ENCODE peak calls at places on chromosome 18, in six cellular contexts. L is neuronal stem cell, K is IMR-90, J is mesendoderm, W is H1, O is mesenchymal stem cell. H is an unnamed sample.

GRCh38 chr18:3333721-3334386 is 71.9 kb downstream of the MYL12B start:
- DNase-seq in L (no peak), K (no peak), J (no peak), W (no peak), O (no peak), H (no peak)

GRCh38 chr18:51355841-51356240 is 158.4 kb upstream of the MEX3C start:
- DNase-seq in L (no peak), K (no peak), J (peak), W (no peak), O (no peak), H (no peak)

GRCh38 chr18:27966872-27967271 is 210.1 kb downstream of the CDH2 start:
- DNase-seq in L (no peak), K (peak), J (no peak), W (no peak), O (no peak), H (no peak)

GRCh38 chr18:71040161-71040560 is 751.3 kb downstream of the SOCS6 start:
- DNase-seq in L (no peak), K (peak), J (no peak), W (no peak), O (no peak), H (no peak)

GRCh38 chr18:59200787-59201186 is 19.2 kb upstream of the GRP start:
- DNase-seq in L (no peak), K (no peak), J (peak), W (no peak), O (no peak), H (no peak)

GRCh38 chr18:55489742-55490055 is 98.3 kb downstream of the TCF4 start:
- DNase-seq in L (no peak), K (peak), J (no peak), W (no peak), O (no peak), H (no peak)

GRCh38 chr18:68519341-68519740 is 195.6 kb downstream of the TMX3 start:
- DNase-seq in L (no peak), K (peak), J (no peak), W (no peak), O (no peak), H (no peak)

GRCh38 chr18:52670903-52671302 is 330.9 kb downstream of the DCC start:
- DNase-seq in L (no peak), K (peak), J (peak), W (no peak), O (no peak), H (no peak)

GRCh38 chr18:35283923-35284794 is 5.9 kb downstream of the ZSCAN30 start:
- DNase-seq in L (no peak), K (no peak), J (peak), W (no peak), O (no peak), H (no peak)

GRCh38 chr18:3138274-3138975 is 81.3 kb downstream of the MYOM1 start:
- DNase-seq in L (no peak), K (no peak), J (no peak), W (no peak), O (no peak), H (no peak)

GRCh38 chr18:50507120-50507590 is 52.7 kb upstream of the MAPK4 start:
- DNase-seq in L (peak), K (no peak), J (peak), W (peak), O (no peak), H (peak)

GRCh38 chr18:62282188-62282629 is 42.9 kb upstream of the TNFRSF11A start:
- DNase-seq in L (no peak), K (peak), J (no peak), W (no peak), O (no peak), H (no peak)

GRCh38 chr18:9130806-9131205 is 5.8 kb upstream of the ANKRD12 start:
- DNase-seq in L (no peak), K (peak), J (no peak), W (no peak), O (no peak), H (no peak)

GRCh38 chr18:36009214-36009613 is 36.7 kb downstream of the RMP24 start:
- DNase-seq in L (no peak), K (no peak), J (peak), W (no peak), O (no peak), H (no peak)

GRCh38 chr18:72867721-72868665 is at the start of gene NETO1:
- DNase-seq in L (peak), K (no peak), J (peak), W (peak), O (peak), H (peak)

GRCh38 chr18:70634576-70635147 is 345.8 kb downstream of the SOCS6 start:
- DNase-seq in L (no peak), K (no peak), J (no peak), W (no peak), O (no peak), H (no peak)

GRCh38 chr18:79380816-79381806 is 14.6 kb upstream of the NFATC1 start:
- DNase-seq in L (no peak), K (peak), J (peak), W (peak), O (peak), H (peak)

GRCh38 chr18:79379251-79379905 is 16.4 kb upstream of the NFATC1 start:
- DNase-seq in L (no peak), K (no peak), J (no peak), W (no peak), O (no peak), H (no peak)

GRCh38 chr18:79378416-79379250 is 17.1 kb upstream of the NFATC1 start:
- DNase-seq in L (peak), K (peak), J (peak), W (peak), O (peak), H (peak)

GRCh38 chr18:79381811-79382311 is 13.9 kb upstream of the NFATC1 start:
- DNase-seq in L (no peak), K (no peak), J (no peak), W (no peak), O (no peak), H (peak)

GRCh38 chr18:79379931-79380815 is 15.6 kb upstream of the NFATC1 start:
- DNase-seq in L (no peak), K (no peak), J (no peak), W (no peak), O (no peak), H (no peak)
- H3K27ac ChIP-seq in L (no peak), K (no peak), J (no peak), W (no peak), O (no peak), H (no peak)

GRCh38 chr18:21513292-21513691 is 87.2 kb downstream of the ESCO1 start:
- DNase-seq in L (no peak), K (peak), J (peak), W (peak), O (peak), H (no peak)
- H2BK15ac ChIP-seq in L (no peak), K (no peak), J (no peak), W (no peak), O (no peak), H (no peak)

GRCh38 chr18:57957210-57957609 is 86.8 kb upstream of the NEDD4L start:
- DNase-seq in L (no peak), K (no peak), J (no peak), W (no peak), O (no peak), H (no peak)

GRCh38 chr18:57961876-57962505 is 82.0 kb upstream of the NEDD4L start:
- DNase-seq in L (no peak), K (no peak), J (no peak), W (no peak), O (no peak), H (no peak)

GRCh38 chr18:57961411-57961810 is 82.6 kb upstream of the NEDD4L start:
- DNase-seq in L (no peak), K (no peak), J (no peak), W (no peak), O (no peak), H (no peak)

GRCh38 chr18:57956495-57956894 is 87.5 kb upstream of the NEDD4L start:
- DNase-seq in L (no peak), K (no peak), J (no peak), W (no peak), O (no peak), H (no peak)

DNA sequence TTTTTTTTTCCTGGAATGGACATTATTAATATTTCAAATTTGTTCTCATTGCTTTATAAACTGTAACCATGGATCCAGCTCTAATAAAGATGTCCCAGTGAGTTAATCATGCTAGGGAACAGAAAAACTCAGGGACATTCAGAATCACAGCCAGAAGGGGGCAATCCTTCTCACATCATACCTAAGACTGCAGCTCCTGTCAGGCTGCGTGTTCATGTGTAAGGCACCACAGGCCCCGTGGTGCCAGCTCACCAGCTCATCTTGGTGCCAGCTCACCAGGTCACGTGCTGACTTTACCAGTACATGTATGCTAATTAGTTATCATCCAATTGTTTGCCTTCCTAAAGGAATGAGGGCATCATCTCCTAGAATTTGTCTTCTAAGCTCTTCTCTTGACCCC is 84.7 kb upstream of the NEDD4L start:
- DNase-seq in L (peak), K (peak), J (peak), W (no peak), O (peak), H (peak)
- H2AK5ac ChIP-seq in L (no peak), K (no peak), J (no peak), W (no peak), O (no peak), H (no peak)

GRCh38 chr18:41870191-41870590 is 84.8 kb upstream of the PIK3C3 start:
- DNase-seq in L (no peak), K (no peak), J (no peak), W (no peak), O (no peak), H (no peak)
- H3K27ac ChIP-seq in L (no peak), K (no peak), J (no peak), W (no peak), O (no peak), H (no peak)

GRCh38 chr18:74239567-74239966 is 52.2 kb downstream of the CYB5A start:
- DNase-seq in L (no peak), K (no peak), J (no peak), W (no peak), O (no peak), H (no peak)

GRCh38 chr18:74233933-74234325 is 57.8 kb downstream of the CYB5A start:
- DNase-seq in L (no peak), K (no peak), J (no peak), W (no peak), O (no peak), H (no peak)

GRCh38 chr18:74230922-74231714 is 60.6 kb downstream of the CYB5A start:
- DNase-seq in L (no peak), K (no peak), J (no peak), W (no peak), O (no peak), H (no peak)

GRCh38 chr18:74229891-74230290 is 61.9 kb downstream of the CYB5A start:
- DNase-seq in L (no peak), K (no peak), J (no peak), W (no peak), O (no peak), H (no peak)

DNA sequence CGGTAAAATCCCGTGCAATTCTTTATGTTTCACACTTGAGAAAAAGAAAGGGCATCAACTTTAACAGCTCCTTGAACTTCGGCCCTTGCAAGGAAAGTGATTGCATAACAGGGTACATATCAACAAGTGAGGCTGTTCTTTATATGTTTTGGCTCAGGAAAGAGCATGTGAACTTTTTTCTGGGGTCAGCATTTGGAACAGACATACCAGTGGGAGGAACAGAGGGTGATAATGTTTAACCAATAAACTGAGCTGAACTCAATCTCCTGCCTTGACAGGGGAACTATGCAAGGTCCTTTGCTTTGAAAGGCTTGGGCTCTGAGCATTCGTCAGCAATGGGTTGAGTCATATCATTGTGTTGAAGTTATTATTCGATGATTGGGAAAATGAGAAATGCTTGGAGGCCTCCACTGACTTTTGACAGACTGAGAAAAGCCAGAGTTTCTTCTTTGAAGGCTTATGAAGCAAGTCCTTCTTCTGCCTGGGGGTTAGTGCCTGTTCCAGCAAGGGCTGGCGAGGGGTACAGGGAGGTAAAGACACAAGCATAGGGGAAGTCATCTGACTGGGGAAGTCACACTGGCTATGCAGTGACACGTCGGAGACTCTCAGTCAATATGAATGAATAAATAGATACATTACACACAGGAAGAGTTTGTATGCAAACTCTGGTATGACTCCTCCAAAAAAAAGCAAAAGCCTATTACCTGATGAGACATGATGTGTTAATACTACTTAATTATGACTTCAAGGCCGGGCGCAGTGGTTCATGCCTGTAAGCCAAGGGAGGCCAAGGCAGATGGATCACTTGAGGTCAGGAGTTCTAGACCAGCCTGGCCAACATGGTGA is 57.2 kb downstream of the CYB5A start:
- DNase-seq in L (no peak), K (peak), J (no peak), W (no peak), O (peak), H (no peak)
- H2BK15ac ChIP-seq in L (no peak), K (no peak), J (no peak), W (no peak), O (no peak), H (no peak)

GRCh38 chr18:48975221-48975816 is 24.6 kb upstream of the SMAD7 start:
- DNase-seq in L (no peak), K (no peak), J (peak), W (peak), O (no peak), H (no peak)
- H2AK5ac ChIP-seq in L (peak), K (peak), J (no peak), W (no peak), O (no peak), H (no peak)

GRCh38 chr18:78543201-78543725 is 436.4 kb upstream of the SALL3 start:
- DNase-seq in L (no peak), K (no peak), J (no peak), W (peak), O (no peak), H (no peak)

GRCh38 chr18:78540636-78541400 is 438.8 kb upstream of the SALL3 start:
- DNase-seq in L (no peak), K (no peak), J (no peak), W (peak), O (no peak), H (no peak)

GRCh38 chr18:78542204-78542603 is 437.4 kb upstream of the SALL3 start:
- DNase-seq in L (no peak), K (no peak), J (peak), W (peak), O (no peak), H (no peak)

DNA sequence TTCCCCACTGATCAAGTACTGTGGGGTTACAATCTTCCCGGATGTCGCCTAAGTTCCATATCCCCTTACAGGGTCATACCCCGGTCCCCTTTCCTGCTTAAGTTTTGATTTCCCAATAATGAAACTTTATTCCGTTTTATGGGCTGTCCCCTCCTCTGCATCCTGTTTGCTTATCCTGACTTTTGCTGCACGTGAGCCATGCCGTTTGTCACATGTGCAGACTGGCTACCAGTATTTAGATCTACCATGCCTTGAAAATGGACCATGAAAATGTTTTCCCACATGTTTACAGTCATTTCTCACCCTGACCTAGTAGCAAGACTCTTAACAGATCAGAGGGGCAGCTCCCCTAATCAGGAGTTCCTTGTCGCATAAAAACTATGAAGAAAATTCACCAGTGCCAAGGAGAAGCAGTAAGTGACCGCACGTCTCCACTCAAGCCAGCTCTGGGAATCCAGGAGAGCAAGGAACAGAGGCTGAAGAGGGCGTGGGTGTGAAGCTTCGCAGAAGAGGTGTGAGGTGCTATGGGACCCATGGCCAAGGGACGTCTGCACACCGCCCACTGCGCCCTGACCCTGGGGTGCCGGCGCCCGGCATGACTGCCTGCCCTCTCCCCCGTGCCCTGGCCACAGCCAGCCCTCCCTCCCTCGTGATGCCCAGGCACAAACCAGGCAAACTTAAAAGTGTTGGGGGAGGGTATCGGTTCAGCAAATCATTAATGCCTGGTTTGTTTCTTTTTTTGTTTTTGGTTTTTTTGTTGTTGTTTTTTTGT is 440.8 kb upstream of the SALL3 start:
- DNase-seq in L (no peak), K (no peak), J (no peak), W (peak), O (no peak), H (no peak)
- H3K27ac ChIP-seq in L (no peak), K (no peak), J (no peak), W (no peak), O (no peak), H (no peak)

GRCh38 chr18:75362435-75362834 is 65.1 kb downstream of the SMIM21 start:
- DNase-seq in L (no peak), K (no peak), J (no peak), W (no peak), O (no peak), H (no peak)

GRCh38 chr18:75358928-75359327 is 68.6 kb downstream of the SMIM21 start:
- DNase-seq in L (no peak), K (no peak), J (no peak), W (no peak), O (no peak), H (no peak)

GRCh38 chr18:75360206-75360605 is 67.3 kb downstream of the SMIM21 start:
- DNase-seq in L (no peak), K (no peak), J (no peak), W (no peak), O (no peak), H (no peak)

GRCh38 chr18:75363446-75364225 is 63.9 kb downstream of the SMIM21 start:
- DNase-seq in L (no peak), K (no peak), J (no peak), W (no peak), O (no peak), H (no peak)

GRCh38 chr18:75360941-75361340 is 66.6 kb downstream of the SMIM21 start:
- DNase-seq in L (no peak), K (no peak), J (no peak), W (no peak), O (no peak), H (no peak)
- H2BK15ac ChIP-seq in L (no peak), K (no peak), J (no peak), W (no peak), O (no peak), H (no peak)

H was measured in H9.